ENCODE peak calls at places on chromosome 18, in seven cellular contexts. X, H, Y, J, Q, Z and S are unnamed samples.

GRCh38 chr18:23963443-23964185 is 50.9 kb upstream of the TTC39C start:
- DNase-seq in Y (no peak), J (no peak), X (no peak), Q (no peak), Z (no peak), H (no peak), S (no peak)

GRCh38 chr18:44465337-44465736 is 215.4 kb upstream of the SETBP1 start:
- DNase-seq in Y (no peak), Q (no peak), J (no peak), H (no peak), Z (no peak), X (no peak), S (no peak)

GRCh38 chr18:33669589-33669988 is 91.6 kb downstream of the ASXL3 start:
- DNase-seq in J (no peak), Y (no peak), Z (no peak), H (no peak), Q (no peak), X (no peak), S (no peak)

GRCh38 chr18:55499526-55499925 is 88.5 kb downstream of the TCF4 start:
- DNase-seq in Y (no peak), Q (no peak), H (no peak), Z (no peak), J (no peak), X (no peak), S (no peak)

GRCh38 chr18:42182728-42183700 is 228.0 kb downstream of the PIK3C3 start:
- DNase-seq in Q (no peak), Y (peak), X (no peak), Z (no peak), J (peak), H (no peak), S (no peak)

GRCh38 chr18:3117493-3118192 is 102.1 kb downstream of the MYOM1 start:
- DNase-seq in Q (peak), X (no peak), J (no peak), Y (peak), Z (no peak), H (no peak), S (no peak)

GRCh38 chr18:3151379-3152264 is 68.1 kb downstream of the MYOM1 start:
- DNase-seq in J (peak), H (no peak), Q (no peak), Y (no peak), X (no peak), Z (no peak), S (peak)

GRCh38 chr18:46260016-46260878 is 156.1 kb downstream of the HAUS1 start:
- DNase-seq in J (peak), Q (no peak), Y (peak), Z (no peak), H (no peak), X (no peak), S (peak)

GRCh38 chr18:58520964-58521363 is 107.9 kb downstream of the ALPK2 start:
- DNase-seq in Q (no peak), J (peak), H (no peak), Z (no peak), Y (no peak), X (no peak), S (no peak)

GRCh38 chr18:74196220-74197119 is 48.1 kb downstream of the TIMM21 start:
- DNase-seq in X (no peak), J (peak), Q (peak), Z (peak), H (no peak), Y (peak), S (peak)

GRCh38 chr18:48404707-48405106 is 4.5 kb downstream of the ZBTB7C start:
- DNase-seq in Z (no peak), H (no peak), Q (no peak), Y (no peak), X (no peak), J (peak), S (no peak)

GRCh38 chr18:40565805-40566509 is 1389.1 kb upstream of the PIK3C3 start:
- DNase-seq in Y (no peak), X (no peak), Z (no peak), H (no peak), J (no peak), Q (no peak), S (no peak)